ENCODE peak calls at places on chromosomes 16 and 17, in six cellular contexts. One of them, this sample, is unnamed.

GRCh38 chr16:82627811-82628339 is 1.1 kb downstream of the CDH13 start:
- DNase-seq in retinal pigment epithelial cell: no peak
- DNase-seq in neural progenitor cell: peak
- DNase-seq in breast epithelium: no peak
- DNase-seq in Calu3: no peak
- DNase-seq in lower lobe of right lung: no peak
- DNase-seq in this sample: no peak

GRCh38 chr17:28827672-28828071 is 14.9 kb downstream of the FAM222B start:
- DNase-seq in retinal pigment epithelial cell: no peak
- DNase-seq in neural progenitor cell: no peak
- DNase-seq in breast epithelium: no peak
- DNase-seq in Calu3: no peak
- DNase-seq in lower lobe of right lung: no peak
- DNase-seq in this sample: no peak

GRCh38 chr17:50055055-50055425 is 870 bp upstream of the ITGA3 start:
- DNase-seq in retinal pigment epithelial cell: no peak
- DNase-seq in neural progenitor cell: peak
- DNase-seq in breast epithelium: peak
- DNase-seq in Calu3: peak
- DNase-seq in lower lobe of right lung: peak
- DNase-seq in this sample: no peak

GRCh38 chr17:35002876-35003551 is 22.7 kb downstream of the LIG3 start:
- DNase-seq in retinal pigment epithelial cell: no peak
- DNase-seq in neural progenitor cell: no peak
- DNase-seq in breast epithelium: no peak
- DNase-seq in Calu3: no peak
- DNase-seq in lower lobe of right lung: no peak
- DNase-seq in this sample: no peak

GRCh38 chr16:69691980-69692911 is 34.1 kb downstream of the NQO1 start:
- DNase-seq in retinal pigment epithelial cell: no peak
- DNase-seq in neural progenitor cell: no peak
- DNase-seq in breast epithelium: no peak
- DNase-seq in Calu3: no peak
- DNase-seq in lower lobe of right lung: no peak
- DNase-seq in this sample: no peak

GRCh38 chr16:24701521-24701951 is 27.9 kb upstream of the TNRC6A start:
- DNase-seq in retinal pigment epithelial cell: no peak
- DNase-seq in neural progenitor cell: no peak
- DNase-seq in breast epithelium: no peak
- DNase-seq in Calu3: peak
- DNase-seq in lower lobe of right lung: no peak
- DNase-seq in this sample: no peak

GRCh38 chr16:77759821-77760220 is 28.5 kb upstream of the VAT1L start:
- DNase-seq in retinal pigment epithelial cell: no peak
- DNase-seq in neural progenitor cell: no peak
- DNase-seq in breast epithelium: no peak
- DNase-seq in Calu3: no peak
- DNase-seq in lower lobe of right lung: no peak
- DNase-seq in this sample: no peak

GRCh38 chr17:47324224-47325020 is 667 bp downstream of the EFCAB13 start:
- DNase-seq in retinal pigment epithelial cell: no peak
- DNase-seq in neural progenitor cell: peak
- DNase-seq in breast epithelium: peak
- DNase-seq in Calu3: peak
- DNase-seq in lower lobe of right lung: peak
- DNase-seq in this sample: peak

GRCh38 chr16:26795184-26795583 is 271.5 kb upstream of the C16orf82 start:
- DNase-seq in retinal pigment epithelial cell: no peak
- DNase-seq in neural progenitor cell: peak
- DNase-seq in breast epithelium: no peak
- DNase-seq in Calu3: no peak
- DNase-seq in lower lobe of right lung: no peak
- DNase-seq in this sample: no peak

GRCh38 chr16:11263737-11264136 is 5.4 kb downstream of the TNP2 start:
- DNase-seq in retinal pigment epithelial cell: no peak
- DNase-seq in neural progenitor cell: no peak
- DNase-seq in breast epithelium: no peak
- DNase-seq in Calu3: no peak
- DNase-seq in lower lobe of right lung: no peak
- DNase-seq in this sample: no peak

GRCh38 chr17:44132275-44132821 is 8.9 kb upstream of the HDAC5 start:
- DNase-seq in retinal pigment epithelial cell: no peak
- DNase-seq in neural progenitor cell: no peak
- DNase-seq in breast epithelium: no peak
- DNase-seq in Calu3: no peak
- DNase-seq in lower lobe of right lung: no peak
- DNase-seq in this sample: no peak

GRCh38 chr17:32943647-32944191 is 15.8 kb downstream of the TMEM98 start:
- DNase-seq in retinal pigment epithelial cell: peak
- DNase-seq in neural progenitor cell: no peak
- DNase-seq in breast epithelium: no peak
- DNase-seq in Calu3: no peak
- DNase-seq in lower lobe of right lung: no peak
- DNase-seq in this sample: no peak

GRCh38 chr17:41492351-41492750 is 2.6 kb upstream of the KRT36 start:
- DNase-seq in retinal pigment epithelial cell: peak
- DNase-seq in neural progenitor cell: no peak
- DNase-seq in breast epithelium: no peak
- DNase-seq in Calu3: no peak
- DNase-seq in lower lobe of right lung: no peak
- DNase-seq in this sample: no peak

GRCh38 chr16:23182206-23182674 is 305 bp upstream of the SCNN1G start:
- DNase-seq in retinal pigment epithelial cell: peak
- DNase-seq in neural progenitor cell: peak
- DNase-seq in breast epithelium: peak
- DNase-seq in Calu3: peak
- DNase-seq in lower lobe of right lung: peak
- DNase-seq in this sample: no peak

GRCh38 chr17:78834571-78834970 is 6.0 kb downstream of the USP36 start:
- DNase-seq in retinal pigment epithelial cell: no peak
- DNase-seq in neural progenitor cell: no peak
- DNase-seq in breast epithelium: no peak
- DNase-seq in Calu3: no peak
- DNase-seq in lower lobe of right lung: peak
- DNase-seq in this sample: no peak

GRCh38 chr16:7182510-7183109 is 150.0 kb upstream of the RBFOX1 start:
- DNase-seq in retinal pigment epithelial cell: no peak
- DNase-seq in neural progenitor cell: peak
- DNase-seq in breast epithelium: no peak
- DNase-seq in Calu3: no peak
- DNase-seq in lower lobe of right lung: no peak
- DNase-seq in this sample: no peak

GRCh38 chr17:48596000-48596734 is 2.6 kb upstream of the HOXB5 start:
- DNase-seq in retinal pigment epithelial cell: no peak
- DNase-seq in neural progenitor cell: no peak
- DNase-seq in breast epithelium: no peak
- DNase-seq in Calu3: no peak
- DNase-seq in lower lobe of right lung: no peak
- DNase-seq in this sample: no peak

GRCh38 chr16:13527332-13527731 is 392.6 kb upstream of the ERCC4 start:
- DNase-seq in retinal pigment epithelial cell: no peak
- DNase-seq in neural progenitor cell: no peak
- DNase-seq in breast epithelium: no peak
- DNase-seq in Calu3: no peak
- DNase-seq in lower lobe of right lung: no peak
- DNase-seq in this sample: no peak

GRCh38 chr16:80084614-80085013 is 456.2 kb upstream of the DYNLRB2 start:
- DNase-seq in retinal pigment epithelial cell: peak
- DNase-seq in neural progenitor cell: peak
- DNase-seq in breast epithelium: no peak
- DNase-seq in Calu3: peak
- DNase-seq in lower lobe of right lung: no peak
- DNase-seq in this sample: no peak

GRCh38 chr16:85310868-85311585 is 198.8 kb upstream of the CIBAR2 start:
- DNase-seq in retinal pigment epithelial cell: no peak
- DNase-seq in neural progenitor cell: no peak
- DNase-seq in breast epithelium: no peak
- DNase-seq in Calu3: no peak
- DNase-seq in lower lobe of right lung: no peak
- DNase-seq in this sample: no peak

GRCh38 chr17:4648741-4649140 is 7.3 kb upstream of the ALOX15 start:
- DNase-seq in retinal pigment epithelial cell: no peak
- DNase-seq in neural progenitor cell: no peak
- DNase-seq in breast epithelium: no peak
- DNase-seq in Calu3: peak
- DNase-seq in lower lobe of right lung: no peak
- DNase-seq in this sample: no peak

GRCh38 chr17:79850571-79851460 is 11.6 kb upstream of the CBX4 start:
- DNase-seq in retinal pigment epithelial cell: peak
- DNase-seq in neural progenitor cell: no peak
- DNase-seq in breast epithelium: no peak
- DNase-seq in Calu3: peak
- DNase-seq in lower lobe of right lung: no peak
- DNase-seq in this sample: no peak

GRCh38 chr16:30066882-30067583 is 1.5 kb downstream of the ALDOA start:
- DNase-seq in retinal pigment epithelial cell: no peak
- DNase-seq in neural progenitor cell: no peak
- DNase-seq in breast epithelium: no peak
- DNase-seq in Calu3: no peak
- DNase-seq in lower lobe of right lung: peak
- DNase-seq in this sample: no peak

GRCh38 chr17:28916302-28916934 is 13.5 kb upstream of the DHRS13 start:
- DNase-seq in retinal pigment epithelial cell: no peak
- DNase-seq in neural progenitor cell: peak
- DNase-seq in breast epithelium: no peak
- DNase-seq in Calu3: peak
- DNase-seq in lower lobe of right lung: peak
- DNase-seq in this sample: no peak

GRCh38 chr16:50320310-50320709 is 48.5 kb downstream of the BRD7 start:
- DNase-seq in retinal pigment epithelial cell: no peak
- DNase-seq in neural progenitor cell: no peak
- DNase-seq in breast epithelium: no peak
- DNase-seq in Calu3: no peak
- DNase-seq in lower lobe of right lung: no peak
- DNase-seq in this sample: no peak

GRCh38 chr16:50326264-50326663 is 42.5 kb downstream of the BRD7 start:
- DNase-seq in retinal pigment epithelial cell: no peak
- DNase-seq in neural progenitor cell: no peak
- DNase-seq in breast epithelium: no peak
- DNase-seq in Calu3: no peak
- DNase-seq in lower lobe of right lung: no peak
- DNase-seq in this sample: no peak

GRCh38 chr16:50324345-50324744 is 44.4 kb downstream of the BRD7 start:
- DNase-seq in retinal pigment epithelial cell: no peak
- DNase-seq in neural progenitor cell: no peak
- DNase-seq in breast epithelium: no peak
- DNase-seq in Calu3: no peak
- DNase-seq in lower lobe of right lung: peak
- DNase-seq in this sample: no peak

GRCh38 chr16:50322333-50322732 is 46.5 kb downstream of the BRD7 start:
- DNase-seq in retinal pigment epithelial cell: no peak
- DNase-seq in neural progenitor cell: no peak
- DNase-seq in breast epithelium: no peak
- DNase-seq in Calu3: no peak
- DNase-seq in lower lobe of right lung: no peak
- DNase-seq in this sample: no peak

DNA sequence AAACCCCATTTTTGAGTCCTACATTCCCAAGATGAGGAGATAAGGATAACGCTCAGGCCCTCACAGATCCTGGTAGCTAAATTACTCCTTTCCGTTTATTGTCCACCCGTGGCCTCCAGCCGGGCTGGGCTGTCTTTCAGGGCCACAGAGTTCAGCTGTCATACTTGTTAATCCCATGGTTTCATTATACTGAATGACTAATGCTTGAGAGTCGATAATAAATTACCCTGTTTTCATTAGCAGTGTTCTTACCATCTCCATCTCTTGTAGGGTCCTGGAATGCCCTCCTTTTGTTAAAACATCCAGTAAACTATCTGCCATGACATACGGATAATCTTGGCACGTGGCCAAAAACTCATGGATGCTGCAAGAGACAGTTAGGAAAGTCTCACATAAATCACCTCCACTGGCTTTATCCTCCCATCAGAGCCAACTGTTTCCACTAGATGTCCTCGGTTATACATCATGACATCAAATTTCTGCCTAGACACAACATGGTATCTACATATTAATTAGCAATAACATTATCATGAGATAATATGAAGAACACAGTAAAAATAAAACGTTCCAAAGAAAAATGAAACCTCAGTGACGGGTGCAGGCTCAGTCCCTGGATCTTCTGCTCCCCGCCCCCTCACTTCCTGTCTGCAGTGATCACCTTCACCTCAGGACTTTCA is 45.3 kb downstream of the BRD7 start:
- DNase-seq in retinal pigment epithelial cell: no peak
- DNase-seq in neural progenitor cell: no peak
- DNase-seq in breast epithelium: no peak
- DNase-seq in Calu3: no peak
- DNase-seq in lower lobe of right lung: no peak
- DNase-seq in this sample: no peak
- TF ChIP-seq CTCF in retinal pigment epithelial cell: peak
- TF ChIP-seq CTCF in neural progenitor cell: peak
- TF ChIP-seq CTCF in breast epithelium: no peak
- TF ChIP-seq CTCF in Calu3: no peak
- TF ChIP-seq CTCF in lower lobe of right lung: peak
- TF ChIP-seq CTCF in this sample: no peak

GRCh38 chr16:84183911-84184310 is 2.9 kb downstream of the TAF1C start:
- DNase-seq in retinal pigment epithelial cell: no peak
- DNase-seq in neural progenitor cell: no peak
- DNase-seq in breast epithelium: no peak
- DNase-seq in Calu3: no peak
- DNase-seq in lower lobe of right lung: no peak
- DNase-seq in this sample: no peak
- TF ChIP-seq CTCF in retinal pigment epithelial cell: peak
- TF ChIP-seq CTCF in neural progenitor cell: peak
- TF ChIP-seq CTCF in breast epithelium: no peak
- TF ChIP-seq CTCF in Calu3: no peak
- TF ChIP-seq CTCF in lower lobe of right lung: peak
- TF ChIP-seq CTCF in this sample: no peak

DNA sequence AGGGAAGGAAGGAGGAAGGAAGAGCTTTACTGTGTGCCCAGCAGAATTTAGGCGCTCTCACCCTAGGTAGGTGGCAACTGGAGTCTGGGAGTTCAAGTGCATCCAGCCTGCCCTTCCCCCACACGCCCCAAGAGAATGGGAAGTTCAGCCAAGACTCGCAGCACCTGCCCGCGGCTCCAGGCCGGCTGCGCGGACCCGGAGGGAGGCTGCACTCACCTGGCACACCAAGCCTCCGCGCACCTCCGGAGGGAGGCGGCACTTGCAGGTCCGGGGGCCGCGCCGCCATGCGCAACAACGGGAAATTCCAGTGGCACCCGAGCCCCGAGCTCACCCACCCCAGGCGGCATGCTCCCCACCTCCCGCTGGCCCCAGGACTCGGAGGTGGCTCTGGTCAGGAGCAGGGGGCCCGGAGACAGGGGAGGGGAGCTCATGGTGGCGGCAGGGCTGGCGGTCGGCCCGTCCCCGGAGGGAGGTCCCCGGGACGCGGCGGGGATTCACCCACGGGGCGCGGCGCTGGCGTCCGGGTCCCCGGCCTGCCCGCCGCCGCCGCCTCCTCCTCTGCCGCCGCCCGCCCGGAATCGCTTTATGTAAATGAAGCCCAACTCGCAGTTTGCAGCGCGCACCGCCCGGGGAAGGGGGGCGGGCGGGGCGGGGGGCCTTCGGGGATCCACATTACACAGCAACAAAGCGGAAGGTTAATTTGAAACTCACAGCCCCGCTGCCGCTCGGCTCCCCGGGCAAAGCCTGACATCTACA is at the start of gene ZFHX3:
- DNase-seq in retinal pigment epithelial cell: no peak
- DNase-seq in neural progenitor cell: peak
- DNase-seq in breast epithelium: peak
- DNase-seq in Calu3: peak
- DNase-seq in lower lobe of right lung: peak
- DNase-seq in this sample: no peak
- TF ChIP-seq CTCF in retinal pigment epithelial cell: peak
- TF ChIP-seq CTCF in neural progenitor cell: peak
- TF ChIP-seq CTCF in breast epithelium: no peak
- TF ChIP-seq CTCF in Calu3: no peak
- TF ChIP-seq CTCF in lower lobe of right lung: no peak
- TF ChIP-seq CTCF in this sample: no peak

GRCh38 chr17:76473541-76473985 is 6.2 kb downstream of the AANAT start:
- DNase-seq in retinal pigment epithelial cell: no peak
- DNase-seq in neural progenitor cell: peak
- DNase-seq in breast epithelium: no peak
- DNase-seq in Calu3: no peak
- DNase-seq in lower lobe of right lung: no peak
- DNase-seq in this sample: no peak
- TF ChIP-seq CTCF in retinal pigment epithelial cell: peak
- TF ChIP-seq CTCF in neural progenitor cell: peak
- TF ChIP-seq CTCF in breast epithelium: no peak
- TF ChIP-seq CTCF in Calu3: peak
- TF ChIP-seq CTCF in lower lobe of right lung: no peak
- TF ChIP-seq CTCF in this sample: no peak